ENCODE peak calls at places on chromosomes 16 and 17, in seven cellular contexts. M, U, I, F, O, X and P are unnamed samples.

GRCh38 chr17:32191306-32191705 is 49.0 kb downstream of the RHOT1 start:
- DNase-seq in U (no peak), O (no peak), M (no peak), I (peak), X (peak), F (no peak), P (peak)

GRCh38 chr16:22721497-22722100 is 92.4 kb upstream of the HS3ST2 start:
- DNase-seq in F (no peak), U (no peak), X (no peak), I (no peak), M (no peak), O (no peak), P (no peak)

GRCh38 chr17:12613566-12613965 is 52.1 kb upstream of the MYOCD start:
- DNase-seq in F (no peak), U (peak), M (no peak), I (peak), X (peak), O (no peak), P (peak)

GRCh38 chr16:49869731-49870130 is 13.8 kb upstream of the ZNF423 start:
- DNase-seq in U (no peak), M (no peak), I (no peak), O (no peak), X (no peak), F (no peak), P (no peak)

GRCh38 chr17:48603959-48604769 is 622 bp downstream of the HOXB6 start:
- DNase-seq in I (no peak), O (no peak), F (no peak), M (peak), X (peak), U (no peak), P (no peak)

GRCh38 chr17:57672205-57672632 is 72.9 kb downstream of the CCDC182 start:
- DNase-seq in I (peak), M (no peak), O (no peak), U (no peak), F (no peak), X (no peak), P (no peak)

GRCh38 chr16:14510939-14511797 is 118.9 kb downstream of the PARN start:
- DNase-seq in U (no peak), O (no peak), M (no peak), X (peak), I (peak), F (no peak), P (peak)

GRCh38 chr16:1184156-1184868 is 31.4 kb downstream of the CACNA1H start:
- DNase-seq in F (no peak), U (peak), M (no peak), X (no peak), I (no peak), O (no peak), P (peak)

GRCh38 chr16:17101646-17102045 is 369.1 kb downstream of the XYLT1 start:
- DNase-seq in F (no peak), I (peak), O (no peak), M (peak), U (peak), X (no peak), P (peak)

GRCh38 chr17:13749566-13750235 is 148.0 kb upstream of the HS3ST3A1 start:
- DNase-seq in I (no peak), U (peak), M (no peak), X (peak), F (no peak), O (no peak), P (no peak)

GRCh38 chr17:48241131-48241591 is 133.6 kb downstream of the SNX11 start:
- DNase-seq in O (no peak), U (peak), M (no peak), F (no peak), I (peak), X (peak), P (peak)

GRCh38 chr17:74446551-74447500 is 14.9 kb downstream of the GPRC5C start:
- DNase-seq in F (no peak), X (no peak), U (no peak), M (no peak), I (no peak), O (no peak), P (no peak)

GRCh38 chr17:42653179-42654124 is 5.6 kb upstream of the TUBG2 start:
- DNase-seq in I (peak), O (peak), F (no peak), U (peak), X (peak), M (peak), P (peak)

GRCh38 chr17:64685705-64686104 is 23.6 kb upstream of the SMURF2 start:
- DNase-seq in F (no peak), U (no peak), I (no peak), M (no peak), X (no peak), O (no peak), P (no peak)

GRCh38 chr16:80989801-80990200 is 16.9 kb downstream of the CMC2 start:
- DNase-seq in U (no peak), O (no peak), I (peak), F (no peak), X (no peak), M (no peak), P (no peak)

GRCh38 chr17:78041401-78042179 is 83.1 kb downstream of the TNRC6C start:
- DNase-seq in X (peak), F (no peak), U (no peak), O (no peak), I (no peak), M (no peak), P (no peak)

GRCh38 chr17:18944646-18945045 is 7.3 kb upstream of the SLC5A10 start:
- DNase-seq in F (no peak), I (no peak), O (no peak), M (no peak), U (no peak), X (no peak), P (no peak)

GRCh38 chr17:81566461-81567126 is 14.4 kb upstream of the FAAP100 start:
- DNase-seq in M (no peak), F (no peak), O (no peak), X (peak), U (no peak), I (peak), P (peak)

GRCh38 chr17:8829036-8829941 is 30.1 kb upstream of the MFSD6L start:
- DNase-seq in U (no peak), M (no peak), F (no peak), O (peak), I (no peak), X (no peak), P (no peak)

GRCh38 chr16:86044241-86044671 is 145.3 kb downstream of the IRF8 start:
- DNase-seq in O (peak), F (peak), U (peak), M (peak), X (peak), I (peak), P (no peak)

GRCh38 chr17:49616546-49617205 is 41.0 kb downstream of the NXPH3 start:
- DNase-seq in M (no peak), F (no peak), X (no peak), O (no peak), U (no peak), I (no peak), P (no peak)

GRCh38 chr17:65154770-65155589 is 17.8 kb downstream of the RGS9 start:
- DNase-seq in O (no peak), X (peak), M (no peak), F (no peak), U (no peak), I (peak), P (no peak)

GRCh38 chr16:10871157-10871991 is 5.6 kb upstream of the CIITA start:
- DNase-seq in U (no peak), I (peak), F (no peak), X (peak), M (no peak), O (no peak), P (peak)

GRCh38 chr16:15043344-15043743 is 12.5 kb downstream of the NTAN1 start:
- DNase-seq in F (no peak), X (no peak), I (peak), M (no peak), U (no peak), O (no peak), P (peak)

DNA sequence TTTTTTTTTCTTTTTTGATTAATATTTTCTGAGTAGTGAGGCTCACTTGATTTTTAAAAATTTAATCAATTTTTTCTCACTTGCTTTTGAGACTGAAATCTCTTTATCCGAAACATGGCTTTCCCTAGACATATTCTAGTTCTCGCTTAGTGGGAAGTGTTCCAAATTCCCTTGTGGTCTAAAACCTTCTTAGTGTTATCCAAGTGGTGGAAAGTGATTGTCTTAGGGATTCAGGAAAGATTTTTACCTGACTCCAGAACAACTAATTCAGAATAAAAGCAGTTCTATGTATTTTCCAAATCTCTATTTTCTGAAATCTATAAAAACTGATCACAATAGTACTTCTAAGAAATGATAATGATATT is 178.8 kb downstream of the MAP2K6 start:
- DNase-seq in X (no peak), O (no peak), U (no peak), I (no peak), M (no peak), F (no peak), P (no peak)
- H3K23ac ChIP-seq in X (no peak), O (no peak), U (no peak), I (peak), M (no peak), F (no peak), P (no peak)

DNA sequence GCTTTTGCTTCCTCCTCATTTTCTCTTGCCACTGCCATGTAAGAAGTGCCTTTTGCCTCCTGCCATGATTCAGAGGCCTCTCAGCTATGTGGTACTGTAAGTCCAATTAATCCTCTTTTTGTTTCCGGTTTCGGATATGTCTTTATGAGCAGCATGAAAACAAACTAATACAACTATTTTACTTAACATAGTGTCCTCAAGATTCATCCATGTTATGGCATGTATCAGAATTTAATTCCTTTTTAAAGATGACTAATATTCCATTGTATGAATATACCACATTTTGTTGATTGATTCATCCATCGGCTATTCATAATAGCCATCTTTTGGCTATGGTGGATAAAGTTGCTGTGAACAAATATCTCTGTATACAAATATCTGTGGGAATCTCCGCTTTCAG is 129.2 kb downstream of the FTO start:
- DNase-seq in X (no peak), U (no peak), M (no peak), F (no peak), O (no peak), I (no peak), P (no peak)
- H2BK120ac ChIP-seq in X (no peak), U (no peak), M (no peak), F (no peak), O (no peak), I (no peak), P (no peak)

GRCh38 chr17:46865100-46865499 is 13.7 kb downstream of the WNT9B start:
- DNase-seq in M (peak), F (no peak), I (peak), X (no peak), U (peak), O (no peak), P (no peak)

GRCh38 chr17:46868689-46869187 is 17.4 kb downstream of the WNT9B start:
- DNase-seq in O (no peak), I (peak), F (no peak), X (no peak), U (no peak), M (no peak), P (no peak)

GRCh38 chr17:46863383-46864121 is 12.2 kb downstream of the WNT9B start:
- DNase-seq in M (no peak), I (no peak), U (no peak), X (no peak), O (no peak), F (no peak), P (no peak)

GRCh38 chr17:46866747-46867146 is 15.4 kb downstream of the WNT9B start:
- DNase-seq in X (no peak), O (no peak), U (no peak), I (no peak), M (no peak), F (no peak), P (no peak)

DNA sequence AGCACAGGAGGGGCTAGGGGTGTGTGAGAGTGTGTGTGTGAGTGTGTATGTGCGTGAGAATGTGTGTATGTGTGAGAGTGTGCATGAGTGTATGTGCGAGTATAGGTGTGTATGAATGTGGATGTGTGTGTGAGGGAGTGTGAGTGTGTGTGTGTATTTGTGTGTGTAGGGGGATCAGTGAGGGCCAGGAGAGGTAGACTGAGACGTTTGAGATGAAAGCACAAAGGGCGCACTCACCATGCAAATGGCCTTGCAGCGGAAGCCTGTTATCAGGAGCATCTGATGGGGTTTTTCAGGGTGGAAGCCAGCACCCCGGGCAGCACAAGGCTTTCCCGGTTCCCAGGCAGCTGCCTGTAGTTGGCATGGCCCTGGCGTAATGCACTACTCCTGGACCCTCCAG is 14.9 kb downstream of the WNT9B start:
- DNase-seq in M (no peak), O (no peak), U (no peak), F (no peak), X (no peak), I (no peak), P (no peak)
- H2AK5ac ChIP-seq in M (no peak), O (peak), U (no peak), F (no peak), X (no peak), I (no peak), P (no peak)

DNA sequence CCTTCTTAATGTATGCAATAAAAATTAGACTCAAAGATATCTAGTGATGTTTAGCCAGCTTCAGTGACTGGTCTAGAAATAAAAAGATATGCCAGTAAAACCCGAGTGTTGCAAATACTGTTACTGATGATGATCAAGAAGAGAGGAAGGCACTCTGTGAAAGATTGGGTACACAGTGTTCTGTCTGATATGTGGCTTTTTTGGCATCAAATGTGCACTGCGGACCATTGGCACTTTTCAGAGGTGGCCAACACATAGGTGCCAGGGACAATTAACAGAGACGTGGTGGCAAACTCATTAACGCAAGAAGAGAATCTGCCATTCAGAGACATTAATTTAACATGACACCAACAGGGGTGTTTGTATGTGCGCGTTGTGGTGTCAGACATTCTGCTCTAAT is 549.4 kb upstream of the HSBP1 start:
- DNase-seq in O (no peak), I (no peak), U (no peak), M (no peak), F (no peak), X (no peak), P (no peak)
- H3K23ac ChIP-seq in O (no peak), I (no peak), U (no peak), M (no peak), F (no peak), X (no peak), P (no peak)

GRCh38 chr17:46030752-46031151 is 31.7 kb downstream of the STH start:
- DNase-seq in X (no peak), O (no peak), U (no peak), F (no peak), M (no peak), I (no peak), P (no peak)
- H2BK120ac ChIP-seq in X (no peak), O (no peak), U (no peak), F (no peak), M (no peak), I (no peak), P (no peak)